ENCODE peak calls at places on chromosomes 6 and 20, in eight cellular contexts. T, Y, V, G, P, C, Z and I are unnamed samples.

GRCh38 chr6:160132776-160133338 is 11.2 kb downstream of the SLC22A1 start:
- DNase-seq in P (no peak), C (no peak), Z (peak; percentile 63), V (no peak), T (no peak), Y (no peak), G (no peak), I (no peak)

GRCh38 chr6:36334832-36335459 is 1.7 kb downstream of the BNIP5 start:
- DNase-seq in T (no peak), P (no peak), V (peak; percentile 56), G (no peak), Z (no peak), Y (no peak), C (peak; percentile 29), I (no peak)

GRCh38 chr20:43940518-43941225 is 26.0 kb downstream of the TOX2 start:
- DNase-seq in Z (no peak), C (no peak), P (no peak), V (no peak), G (no peak), T (no peak), Y (no peak), I (no peak)

GRCh38 chr6:41780623-41781301 is at the start of gene PRICKLE4:
- DNase-seq in T (peak; percentile 66), G (peak; percentile 56), V (peak; percentile 59), Y (no peak), Z (no peak), P (peak; percentile 75), C (peak; percentile 72), I (no peak)

GRCh38 chr6:122798099-122798641 is 9.1 kb downstream of the SMPDL3A start:
- DNase-seq in Y (no peak), V (peak; percentile 81), Z (peak; percentile 84), T (no peak), G (peak; percentile 21), C (no peak), P (no peak), I (no peak)

GRCh38 chr6:164528539-164528938 is 780.9 kb downstream of the C6orf118 start:
- DNase-seq in G (no peak), Y (no peak), C (no peak), P (no peak), Z (no peak), V (no peak), T (no peak), I (no peak)

GRCh38 chr6:4607793-4608192 is 168.4 kb upstream of the CDYL start:
- DNase-seq in P (no peak), T (no peak), V (no peak), Y (no peak), Z (no peak), C (no peak), G (peak; percentile 15), I (no peak)

GRCh38 chr6:4732691-4733315 is 43.4 kb upstream of the CDYL start:
- DNase-seq in V (peak; percentile 41), P (peak; percentile 34), C (no peak), Y (peak; percentile 66), Z (peak; percentile 95), T (peak; percentile 37), G (peak; percentile 61), I (peak; percentile 67)

GRCh38 chr6:27280064-27280539 is 32.0 kb downstream of the POM121L2 start:
- DNase-seq in Z (peak; percentile 53), C (no peak), P (no peak), G (peak; percentile 37), Y (peak; percentile 13), V (no peak), T (no peak), I (no peak)

GRCh38 chr6:31663087-31663960 is 1.5 kb downstream of the GPANK1 start:
- DNase-seq in P (no peak), G (no peak), T (no peak), Y (no peak), Z (peak; percentile 70), V (no peak), C (no peak), I (no peak)

GRCh38 chr6:145372671-145373123 is 362.6 kb downstream of the EPM2A start:
- DNase-seq in Z (peak; percentile 65), V (no peak), C (no peak), G (peak; percentile 93), T (peak; percentile 62), Y (peak; percentile 21), P (no peak), I (no peak)

GRCh38 chr6:5645275-5645674 is 361.4 kb downstream of the NRN1 start:
- DNase-seq in Y (no peak), C (no peak), T (no peak), V (no peak), Z (no peak), G (no peak), P (no peak), I (no peak)

GRCh38 chr6:13358486-13358885 is 30.1 kb upstream of the TBC1D7 start:
- DNase-seq in Z (no peak), C (no peak), V (no peak), G (no peak), Y (no peak), T (no peak), P (no peak), I (no peak)

GRCh38 chr6:89723046-89723445 is 84.5 kb upstream of the LYRM2 start:
- DNase-seq in V (no peak), G (no peak), T (no peak), C (no peak), Y (no peak), Z (no peak), P (no peak), I (no peak)

GRCh38 chr6:167731216-167731615 is 95.5 kb upstream of the AFDN start:
- DNase-seq in C (no peak), G (no peak), P (no peak), T (no peak), Y (no peak), Z (no peak), V (no peak), I (no peak)

GRCh38 chr6:2768696-2769095 is 3.5 kb downstream of the WRNIP1 start:
- DNase-seq in G (no peak), Z (no peak), V (no peak), C (no peak), P (no peak), T (no peak), Y (no peak), I (no peak)
- H3K4me3 ChIP-seq in G (no peak overlapping the region), Z (peak overlapping the region; percentile 79), V (peak overlapping the region; percentile 79), C (peak overlapping the region; percentile 81), P (peak overlapping the region; percentile 40), T (peak overlapping the region; percentile 94), Y (peak overlapping the region; percentile 91), I (peak overlapping the region; percentile 81)

DNA sequence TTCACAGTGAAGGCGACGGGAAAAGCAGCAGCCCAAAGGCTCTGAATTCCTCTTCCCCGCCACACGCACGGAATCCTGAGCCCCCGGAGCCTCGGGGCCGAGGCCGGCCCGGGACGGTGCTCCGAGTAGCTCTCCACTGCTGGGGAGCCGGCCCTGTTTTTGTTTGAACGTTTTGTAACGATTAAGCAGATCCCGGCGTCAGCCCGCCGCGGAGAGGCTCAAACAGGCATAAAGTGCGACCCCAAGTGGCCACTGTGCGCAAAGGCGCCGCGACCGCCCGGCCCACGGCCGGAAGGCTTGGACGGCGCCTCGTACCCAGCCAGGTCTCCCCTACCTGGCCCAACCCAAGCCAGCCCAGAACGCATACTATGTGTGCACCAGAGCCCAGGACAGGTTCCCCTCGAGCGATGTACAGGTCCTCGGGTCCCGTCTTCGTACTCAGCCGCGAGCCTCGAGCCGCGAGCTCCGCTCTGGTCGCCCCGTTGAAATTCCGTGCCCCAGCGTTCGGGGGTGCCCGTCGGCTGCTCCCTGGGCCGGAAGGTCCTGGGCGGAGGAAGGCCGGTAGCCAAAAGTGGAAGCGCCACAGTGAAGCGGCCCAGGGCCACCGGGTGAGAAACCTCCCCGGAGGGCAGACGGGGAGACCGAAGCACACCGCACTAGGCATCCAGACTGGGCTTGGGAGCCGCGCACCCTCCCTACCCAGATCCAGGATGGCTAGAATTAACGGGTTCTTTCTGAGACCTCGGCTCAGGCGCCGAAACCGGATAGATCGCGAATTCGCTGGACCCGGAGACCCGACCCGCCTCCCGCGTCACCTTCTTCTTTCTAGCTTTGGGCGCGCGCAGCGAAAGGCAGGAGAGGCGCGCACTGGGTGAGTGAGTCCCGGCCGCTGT is 1.2 kb upstream of the MAFB start:
- DNase-seq in G (peak; percentile 93), C (peak; percentile 96), T (peak; percentile 89), V (peak; percentile 83), Z (peak; percentile 79), Y (peak; percentile 55), P (peak; percentile 92), I (peak; percentile 89)
- H3K27ac ChIP-seq in G (peak overlapping the region; percentile 70), C (peak overlapping the region; percentile 99), T (peak overlapping the region; percentile 99), V (peak overlapping the region; percentile 92), Z (peak overlapping the region; percentile 36), Y (peak overlapping the region; percentile 70), P (peak overlapping the region; percentile 92), I (peak overlapping the region; percentile 99)

DNA sequence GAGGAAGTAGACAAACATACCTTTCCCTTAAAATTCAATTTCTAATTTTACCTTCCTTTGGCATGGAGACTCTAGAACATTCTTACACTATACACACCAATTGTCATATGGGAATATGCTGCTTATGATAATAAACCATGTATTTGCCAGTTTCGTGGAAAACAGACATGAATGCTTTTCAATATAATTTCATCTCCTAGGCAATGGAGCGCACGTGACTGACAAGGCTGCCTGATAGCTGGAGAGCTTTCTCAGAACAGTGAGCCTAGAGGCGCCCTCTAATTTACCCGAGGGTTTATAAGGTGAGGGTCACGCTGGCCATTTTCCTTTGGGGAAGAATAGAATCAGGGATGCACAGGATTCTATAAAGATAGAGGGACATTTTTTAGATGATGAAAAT is 56.5 kb downstream of the PRR18 start:
- DNase-seq in T (no peak), V (no peak), C (no peak), Y (no peak), G (no peak), P (no peak), Z (no peak), I (no peak)
- H3K4me3 ChIP-seq in T (no peak overlapping the region), V (no peak overlapping the region), C (no peak overlapping the region), Y (no peak overlapping the region), G (no peak overlapping the region), P (no peak overlapping the region), Z (no peak overlapping the region), I (no peak overlapping the region)

GRCh38 chr20:46563170-46563847 is 12.9 kb upstream of the OCSTAMP start:
- DNase-seq in T (no peak), G (peak; percentile 27), Y (no peak), V (no peak), Z (no peak), C (no peak), P (no peak), I (no peak)

GRCh38 chr20:46563848-46564197 is 13.4 kb upstream of the OCSTAMP start:
- DNase-seq in C (no peak), T (no peak), Z (no peak), G (no peak), Y (no peak), P (no peak), V (no peak), I (no peak)

GRCh38 chr20:46559685-46560440 is 9.4 kb upstream of the OCSTAMP start:
- DNase-seq in P (no peak), C (no peak), Z (no peak), G (no peak), Y (no peak), V (no peak), T (no peak), I (no peak)

GRCh38 chr20:46562373-46563169 is 12.1 kb upstream of the OCSTAMP start:
- DNase-seq in V (peak; percentile 73), T (peak; percentile 62), Z (peak; percentile 64), Y (no peak), C (peak; percentile 80), P (peak; percentile 71), G (peak; percentile 76), I (peak; percentile 71)

GRCh38 chr20:46562009-46562372 is 11.5 kb upstream of the OCSTAMP start:
- DNase-seq in Z (no peak), P (no peak), Y (no peak), T (no peak), G (no peak), V (no peak), C (no peak), I (no peak)
- H3K27ac ChIP-seq in Z (no peak overlapping the region), P (peak overlapping the region; percentile 34), Y (no peak overlapping the region), T (no peak overlapping the region), G (peak overlapping the region; percentile 3), V (peak overlapping the region; percentile 41), C (peak overlapping the region; percentile 74), I (peak overlapping the region; percentile 96)